ENCODE peak calls at places on chromosome 4, in five cellular contexts. One of them, this sample, is unnamed.

GRCh38 chr4:155617312-155617711 is 49.3 kb upstream of the GUCY1A1 start:
- DNase-seq in neural crest cell: no peak
- DNase-seq in endothelial cell of umbilical vein: peak
- DNase-seq in pancreas: no peak
- DNase-seq in uterus: no peak
- DNase-seq in this sample: no peak

GRCh38 chr4:99117876-99118693 is 26.0 kb downstream of the ADH4 start:
- DNase-seq in pancreas: no peak
- DNase-seq in uterus: no peak
- DNase-seq in neural crest cell: no peak
- DNase-seq in endothelial cell of umbilical vein: peak
- DNase-seq in this sample: no peak

GRCh38 chr4:102526532-102526931 is 25.4 kb downstream of the NFKB1 start:
- DNase-seq in endothelial cell of umbilical vein: no peak
- DNase-seq in pancreas: no peak
- DNase-seq in uterus: no peak
- DNase-seq in neural crest cell: no peak
- DNase-seq in this sample: no peak

GRCh38 chr4:93730251-93730650 is 98.3 kb upstream of the ATOH1 start:
- DNase-seq in endothelial cell of umbilical vein: no peak
- DNase-seq in uterus: no peak
- DNase-seq in pancreas: no peak
- DNase-seq in neural crest cell: no peak
- DNase-seq in this sample: no peak

GRCh38 chr4:152817331-152817730 is 37.6 kb downstream of the ARFIP1 start:
- DNase-seq in neural crest cell: no peak
- DNase-seq in uterus: no peak
- DNase-seq in pancreas: no peak
- DNase-seq in endothelial cell of umbilical vein: peak
- DNase-seq in this sample: no peak

GRCh38 chr4:153153339-153153851 is 50.8 kb upstream of the TRIM2 start:
- DNase-seq in pancreas: peak
- DNase-seq in endothelial cell of umbilical vein: peak
- DNase-seq in neural crest cell: peak
- DNase-seq in uterus: peak
- DNase-seq in this sample: no peak

GRCh38 chr4:189940178-189941004 is at the start of gene FRG1:
- DNase-seq in neural crest cell: peak
- DNase-seq in pancreas: peak
- DNase-seq in uterus: peak
- DNase-seq in endothelial cell of umbilical vein: peak
- DNase-seq in this sample: peak

GRCh38 chr4:19735012-19735411 is 516.7 kb upstream of the SLIT2 start:
- DNase-seq in endothelial cell of umbilical vein: no peak
- DNase-seq in pancreas: no peak
- DNase-seq in uterus: no peak
- DNase-seq in neural crest cell: no peak
- DNase-seq in this sample: no peak

GRCh38 chr4:179398414-179398813 is 1956.2 kb upstream of the AGA start:
- DNase-seq in endothelial cell of umbilical vein: no peak
- DNase-seq in uterus: no peak
- DNase-seq in neural crest cell: no peak
- DNase-seq in pancreas: no peak
- DNase-seq in this sample: no peak

GRCh38 chr4:167021545-167022155 is 212.6 kb downstream of the SPOCK3 start:
- DNase-seq in pancreas: peak
- DNase-seq in endothelial cell of umbilical vein: peak
- DNase-seq in neural crest cell: peak
- DNase-seq in uterus: peak
- DNase-seq in this sample: peak

GRCh38 chr4:10879411-10880110 is 195.0 kb upstream of the CLNK start:
- DNase-seq in uterus: no peak
- DNase-seq in endothelial cell of umbilical vein: no peak
- DNase-seq in neural crest cell: no peak
- DNase-seq in pancreas: no peak
- DNase-seq in this sample: no peak

GRCh38 chr4:175542787-175543186 is 269.3 kb downstream of the GPM6A start:
- DNase-seq in pancreas: no peak
- DNase-seq in endothelial cell of umbilical vein: no peak
- DNase-seq in uterus: no peak
- DNase-seq in neural crest cell: no peak
- DNase-seq in this sample: no peak

DNA sequence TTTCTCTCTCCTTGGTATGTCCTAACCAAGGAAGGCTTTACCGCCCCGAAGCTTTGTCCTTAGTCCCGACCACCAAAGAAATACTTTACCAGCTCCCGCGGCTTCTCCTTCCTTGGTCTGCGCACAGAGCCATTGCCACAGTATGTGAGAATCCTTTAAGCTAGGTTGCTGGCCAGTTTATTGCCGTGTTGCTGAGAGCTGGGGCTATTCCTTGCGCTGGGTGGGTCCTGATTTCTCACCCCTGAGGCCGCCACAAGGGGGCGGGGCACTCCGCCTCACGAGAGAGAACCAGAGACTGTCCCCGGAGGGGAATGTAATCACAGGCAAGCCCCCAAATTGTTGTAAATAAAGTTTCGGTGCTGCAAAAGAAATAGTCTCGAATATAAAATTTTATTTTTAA is 331.0 kb upstream of the PCDH10 start:
- DNase-seq in endothelial cell of umbilical vein: no peak
- DNase-seq in uterus: no peak
- DNase-seq in pancreas: no peak
- DNase-seq in neural crest cell: peak
- DNase-seq in this sample: no peak
- TF ChIP-seq CTCF in endothelial cell of umbilical vein: no peak
- TF ChIP-seq CTCF in uterus: no peak
- TF ChIP-seq CTCF in pancreas: no peak
- TF ChIP-seq CTCF in neural crest cell: peak
- TF ChIP-seq CTCF in this sample: no peak

DNA sequence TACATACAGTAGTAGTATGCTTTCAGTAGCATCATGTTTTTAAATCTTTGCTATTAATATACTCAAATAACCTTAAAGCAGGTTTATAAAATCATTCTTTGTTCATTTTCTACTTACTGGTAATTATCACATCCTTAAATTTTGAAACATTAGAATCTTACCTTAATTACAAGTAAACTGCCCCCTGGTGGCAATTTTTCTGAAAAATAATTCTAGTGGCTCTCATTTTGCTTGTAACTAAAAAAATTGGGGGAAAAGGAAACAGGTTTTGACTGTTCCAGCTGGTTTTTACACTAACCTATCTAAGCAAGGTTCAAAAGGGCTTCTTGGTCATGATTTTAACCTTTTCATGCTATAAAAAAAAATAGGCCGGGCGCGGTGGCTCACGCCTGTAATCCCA is 18.5 kb upstream of the DCAF4L1 start:
- DNase-seq in neural crest cell: no peak
- DNase-seq in pancreas: no peak
- DNase-seq in uterus: no peak
- DNase-seq in endothelial cell of umbilical vein: peak
- DNase-seq in this sample: no peak
- TF ChIP-seq CTCF in neural crest cell: peak
- TF ChIP-seq CTCF in pancreas: no peak
- TF ChIP-seq CTCF in uterus: no peak
- TF ChIP-seq CTCF in endothelial cell of umbilical vein: peak
- TF ChIP-seq CTCF in this sample: peak

GRCh38 chr4:18593297-18594002 is 571.9 kb upstream of the LCORL start:
- DNase-seq in pancreas: peak
- DNase-seq in neural crest cell: peak
- DNase-seq in endothelial cell of umbilical vein: peak
- DNase-seq in uterus: peak
- DNase-seq in this sample: peak
- TF ChIP-seq CTCF in pancreas: peak
- TF ChIP-seq CTCF in neural crest cell: peak
- TF ChIP-seq CTCF in endothelial cell of umbilical vein: peak
- TF ChIP-seq CTCF in uterus: peak
- TF ChIP-seq CTCF in this sample: peak

GRCh38 chr4:146175541-146176453 is at the start of gene LSM6:
- DNase-seq in endothelial cell of umbilical vein: peak
- DNase-seq in uterus: peak
- DNase-seq in pancreas: peak
- DNase-seq in neural crest cell: peak
- DNase-seq in this sample: peak
- TF ChIP-seq CTCF in endothelial cell of umbilical vein: no peak
- TF ChIP-seq CTCF in uterus: no peak
- TF ChIP-seq CTCF in pancreas: no peak
- TF ChIP-seq CTCF in neural crest cell: peak
- TF ChIP-seq CTCF in this sample: no peak

GRCh38 chr4:106809083-106809482 is 227.0 kb downstream of the DKK2 start:
- DNase-seq in endothelial cell of umbilical vein: peak
- DNase-seq in neural crest cell: no peak
- DNase-seq in pancreas: no peak
- DNase-seq in uterus: no peak
- DNase-seq in this sample: no peak
- TF ChIP-seq CTCF in endothelial cell of umbilical vein: peak
- TF ChIP-seq CTCF in neural crest cell: peak
- TF ChIP-seq CTCF in pancreas: no peak
- TF ChIP-seq CTCF in uterus: no peak
- TF ChIP-seq CTCF in this sample: no peak